ENCODE peak calls at places on chromosome 9, in eight cellular contexts. I, L, G, E, D, F, O and V are unnamed samples.

GRCh38 chr9:123000371-123001068 is 32.9 kb upstream of the GPR21 start:
- DNase-seq in I (no peak), L (no peak), G (no peak), E (no peak), D (no peak), F (no peak), O (no peak), V (no peak)

GRCh38 chr9:97518909-97519307 is 17.4 kb downstream of the TMOD1 start:
- DNase-seq in I (no peak), L (no peak), G (no peak), E (peak), D (no peak), F (no peak), O (no peak), V (no peak)

GRCh38 chr9:81687521-81688261 is 1.7 kb downstream of the TLE1 start:
- DNase-seq in I (no peak), L (peak), G (peak), E (no peak), D (peak), F (peak), O (no peak), V (no peak)

GRCh38 chr9:21060919-21061561 is 16.7 kb downstream of the IFNB1 start:
- DNase-seq in I (no peak), L (no peak), G (no peak), E (no peak), D (no peak), F (no peak), O (no peak), V (no peak)

GRCh38 chr9:69149321-69149807 is 24.7 kb upstream of the TJP2 start:
- DNase-seq in I (no peak), L (no peak), G (no peak), E (peak), D (peak), F (no peak), O (no peak), V (no peak)

GRCh38 chr9:92644278-92644677 is 25.7 kb downstream of the IPPK start:
- DNase-seq in I (no peak), L (no peak), G (no peak), E (no peak), D (no peak), F (no peak), O (no peak), V (no peak)

GRCh38 chr9:88387733-88388202 is 476 bp upstream of the SPIN1 start:
- DNase-seq in I (peak), L (peak), G (peak), E (no peak), D (peak), F (peak), O (no peak), V (peak)

GRCh38 chr9:130276121-130276520 is 10.6 kb downstream of the HMCN2 start:
- DNase-seq in I (no peak), L (no peak), G (no peak), E (peak), D (no peak), F (no peak), O (no peak), V (no peak)

GRCh38 chr9:38432922-38433510 is 8.8 kb upstream of the IGFBPL1 start:
- DNase-seq in I (no peak), L (no peak), G (no peak), E (peak), D (peak), F (no peak), O (peak), V (no peak)

GRCh38 chr9:104232781-104233341 is 138.8 kb downstream of the SMC2 start:
- DNase-seq in I (no peak), L (no peak), G (no peak), E (no peak), D (peak), F (no peak), O (no peak), V (no peak)

GRCh38 chr9:27528278-27528885 is 1.2 kb downstream of the MOB3B start:
- DNase-seq in I (peak), L (peak), G (peak), E (no peak), D (peak), F (peak), O (no peak), V (peak)

GRCh38 chr9:19799784-19800183 is 10.9 kb upstream of the SLC24A2 start:
- DNase-seq in I (no peak), L (no peak), G (no peak), E (no peak), D (no peak), F (no peak), O (no peak), V (no peak)

GRCh38 chr9:16664211-16664610 is 206.3 kb downstream of the BNC2 start:
- DNase-seq in I (no peak), L (no peak), G (no peak), E (no peak), D (no peak), F (no peak), O (no peak), V (no peak)

GRCh38 chr9:124708070-124708469 is 63.0 kb downstream of the NR6A1 start:
- DNase-seq in I (no peak), L (no peak), G (no peak), E (no peak), D (no peak), F (no peak), O (no peak), V (no peak)

GRCh38 chr9:123757547-123757946 is 172.4 kb downstream of the DENND1A start:
- DNase-seq in I (no peak), L (no peak), G (no peak), E (no peak), D (no peak), F (no peak), O (no peak), V (no peak)

GRCh38 chr9:76486151-76486550 is 27.2 kb downstream of the GCNT1 start:
- DNase-seq in I (no peak), L (no peak), G (no peak), E (no peak), D (no peak), F (no peak), O (no peak), V (no peak)
- H3K27ac ChIP-seq in I (no peak), L (no peak), G (no peak), E (no peak), D (no peak), F (no peak), O (no peak), V (no peak)

GRCh38 chr9:131715906-131716305 is 24.0 kb downstream of the RAPGEF1 start:
- DNase-seq in I (no peak), L (peak), G (no peak), E (no peak), D (no peak), F (no peak), O (no peak), V (no peak)

GRCh38 chr9:131714821-131715220 is 25.1 kb downstream of the RAPGEF1 start:
- DNase-seq in I (no peak), L (no peak), G (no peak), E (no peak), D (no peak), F (no peak), O (no peak), V (no peak)

GRCh38 chr9:131712151-131712716 is 27.6 kb downstream of the RAPGEF1 start:
- DNase-seq in I (no peak), L (no peak), G (no peak), E (no peak), D (no peak), F (no peak), O (no peak), V (no peak)

GRCh38 chr9:131713016-131713415 is 26.9 kb downstream of the RAPGEF1 start:
- DNase-seq in I (no peak), L (no peak), G (no peak), E (no peak), D (no peak), F (no peak), O (no peak), V (no peak)

GRCh38 chr9:131714161-131714646 is 25.7 kb downstream of the RAPGEF1 start:
- DNase-seq in I (no peak), L (peak), G (no peak), E (peak), D (peak), F (peak), O (no peak), V (no peak)
- H3K27ac ChIP-seq in I (peak), L (peak), G (no peak), E (peak), D (peak), F (peak), O (no peak), V (no peak)

DNA sequence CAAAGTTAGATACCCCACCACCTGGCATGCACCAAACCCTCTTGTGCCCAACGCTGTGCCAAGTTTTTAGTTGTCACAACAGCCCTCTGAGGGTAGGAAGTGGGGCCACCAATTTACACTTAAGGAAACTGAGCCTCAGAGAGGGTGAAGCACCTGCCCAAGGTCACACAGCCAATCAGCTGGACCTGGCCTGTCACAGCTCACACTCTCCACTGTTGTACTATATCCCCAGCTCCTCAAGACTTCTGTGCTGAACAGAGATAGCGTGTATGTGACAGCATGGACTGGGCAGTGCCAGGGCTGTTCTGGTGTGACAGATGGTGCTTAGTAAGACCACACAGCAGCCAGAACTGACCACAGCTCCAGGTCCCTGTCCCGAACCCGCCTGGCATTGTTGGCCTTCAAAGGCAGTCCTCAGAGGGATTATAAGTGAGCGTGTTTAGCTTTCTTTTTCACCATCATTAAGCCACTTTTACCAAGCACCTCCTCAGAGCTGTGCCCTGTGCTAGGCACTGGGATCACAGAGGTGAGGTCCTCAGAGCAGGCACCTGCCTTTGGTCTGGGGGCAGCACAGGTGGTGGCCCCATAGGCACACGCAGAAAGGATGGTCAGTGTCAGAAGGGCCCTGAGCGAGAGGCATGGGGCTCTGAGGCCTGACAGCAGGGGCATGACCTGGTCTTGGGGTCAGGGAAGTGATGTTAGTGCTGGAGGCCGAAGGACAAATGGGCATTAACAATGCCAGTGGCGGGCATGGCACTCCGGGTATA is 71.1 kb downstream of the COL27A1 start:
- DNase-seq in I (no peak), L (no peak), G (no peak), E (no peak), D (no peak), F (no peak), O (no peak), V (no peak)
- H3K27ac ChIP-seq in I (no peak), L (no peak), G (no peak), E (no peak), D (no peak), F (no peak), O (no peak), V (no peak)

GRCh38 chr9:36870960-36871359 is 163.1 kb downstream of the PAX5 start:
- DNase-seq in I (no peak), L (no peak), G (peak), E (no peak), D (no peak), F (no peak), O (no peak), V (no peak)
- H3K27ac ChIP-seq in I (no peak), L (no peak), G (no peak), E (no peak), D (no peak), F (no peak), O (no peak), V (no peak)

GRCh38 chr9:127832248-127832647 is 22.2 kb downstream of the ENG start:
- DNase-seq in I (no peak), L (no peak), G (no peak), E (no peak), D (no peak), F (no peak), O (no peak), V (no peak)
- H3K27ac ChIP-seq in I (no peak), L (peak), G (no peak), E (no peak), D (no peak), F (peak), O (no peak), V (no peak)

DNA sequence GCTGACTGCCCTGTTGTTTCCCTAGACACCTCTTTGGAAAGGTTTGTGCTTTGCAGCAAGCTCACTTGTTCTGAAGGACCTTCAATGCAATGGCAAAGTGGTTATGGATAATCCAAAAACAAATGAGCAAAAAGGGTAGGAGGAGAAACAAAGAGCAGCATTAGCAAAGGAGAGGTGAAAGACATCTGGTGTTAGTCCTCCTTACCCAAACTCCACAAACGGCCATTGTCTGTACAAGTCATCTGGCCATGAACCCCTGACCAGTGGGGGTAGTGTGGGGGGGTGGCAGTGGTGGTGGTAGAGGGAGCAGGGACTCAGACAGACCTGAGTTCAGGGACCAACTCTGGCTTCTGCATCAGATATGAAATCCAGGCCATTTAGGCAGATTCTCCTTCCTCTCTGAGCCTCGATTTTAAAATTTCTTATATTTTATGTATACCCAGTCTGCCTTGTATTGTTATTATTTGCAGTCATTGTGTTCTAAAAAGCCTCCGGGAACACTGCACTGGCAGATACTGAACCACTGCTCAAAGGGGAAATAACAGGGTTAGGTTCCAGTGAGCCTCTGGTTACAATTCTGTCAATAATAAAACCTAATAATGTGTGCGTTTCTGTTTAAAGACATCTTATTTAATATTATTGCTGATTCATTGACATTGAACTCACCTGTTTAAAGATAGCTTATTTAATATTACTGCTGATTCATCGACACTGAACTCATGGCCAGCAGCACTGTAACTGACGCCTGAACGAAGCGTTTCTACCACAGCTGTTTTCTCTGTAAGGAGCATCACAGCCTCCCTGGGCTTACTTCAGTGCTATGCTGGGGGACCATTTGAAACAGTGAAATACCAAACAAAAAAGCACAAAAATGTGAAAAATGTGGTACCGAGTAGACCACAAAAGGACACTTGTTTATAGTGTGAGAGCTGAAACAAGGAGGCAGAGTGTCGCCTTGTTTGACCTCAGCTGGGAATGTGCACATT is 156.0 kb downstream of the SEC61B start:
- DNase-seq in I (no peak), L (no peak), G (no peak), E (no peak), D (no peak), F (no peak), O (no peak), V (no peak)
- H3K27ac ChIP-seq in I (no peak), L (no peak), G (no peak), E (no peak), D (no peak), F (no peak), O (no peak), V (no peak)